ENCODE peak calls at places on chromosomes 12 and 14, in four cellular contexts. One of them, this sample, is unnamed.

GRCh38 chr12:27984275-27984674 is 11.7 kb upstream of the PTHLH start:
- DNase-seq in NB4: no peak
- DNase-seq in MCF 10A: no peak
- DNase-seq in central memory CD4-positive, alpha-beta T cell: no peak
- DNase-seq in this sample: peak

GRCh38 chr14:97848351-97848980 is 1051.3 kb downstream of the VRK1 start:
- DNase-seq in MCF 10A: no peak
- DNase-seq in NB4: no peak
- DNase-seq in central memory CD4-positive, alpha-beta T cell: no peak
- DNase-seq in this sample: no peak

GRCh38 chr14:45145214-45145613 is 9.5 kb downstream of the FANCM start:
- DNase-seq in NB4: no peak
- DNase-seq in MCF 10A: no peak
- DNase-seq in central memory CD4-positive, alpha-beta T cell: no peak
- DNase-seq in this sample: no peak

GRCh38 chr12:1611775-1612174 is 17.3 kb upstream of the WNT5B start:
- DNase-seq in MCF 10A: no peak
- DNase-seq in NB4: peak
- DNase-seq in central memory CD4-positive, alpha-beta T cell: no peak
- DNase-seq in this sample: peak

GRCh38 chr12:49014547-49014946 is 4.0 kb downstream of the PRKAG1 start:
- DNase-seq in NB4: no peak
- DNase-seq in MCF 10A: peak
- DNase-seq in central memory CD4-positive, alpha-beta T cell: no peak
- DNase-seq in this sample: no peak

GRCh38 chr14:77014004-77014604 is 14.4 kb downstream of the IRF2BPL start:
- DNase-seq in NB4: no peak
- DNase-seq in MCF 10A: no peak
- DNase-seq in central memory CD4-positive, alpha-beta T cell: no peak
- DNase-seq in this sample: peak

GRCh38 chr14:32694795-32695449 is 243.8 kb upstream of the NPAS3 start:
- DNase-seq in central memory CD4-positive, alpha-beta T cell: no peak
- DNase-seq in NB4: no peak
- DNase-seq in MCF 10A: no peak
- DNase-seq in this sample: no peak

GRCh38 chr14:93980464-93981201 is 4.3 kb upstream of the ASB2 start:
- DNase-seq in MCF 10A: peak
- DNase-seq in NB4: no peak
- DNase-seq in central memory CD4-positive, alpha-beta T cell: no peak
- DNase-seq in this sample: peak

GRCh38 chr12:68854554-68854953 is 46.6 kb downstream of the MDM2 start:
- DNase-seq in MCF 10A: no peak
- DNase-seq in central memory CD4-positive, alpha-beta T cell: no peak
- DNase-seq in NB4: no peak
- DNase-seq in this sample: no peak

GRCh38 chr14:104186575-104186974 is 48.2 kb downstream of the KIF26A start:
- DNase-seq in NB4: no peak
- DNase-seq in central memory CD4-positive, alpha-beta T cell: no peak
- DNase-seq in MCF 10A: no peak
- DNase-seq in this sample: no peak

GRCh38 chr14:90999299-90999698 is 61.1 kb downstream of the RPS6KA5 start:
- DNase-seq in central memory CD4-positive, alpha-beta T cell: no peak
- DNase-seq in NB4: no peak
- DNase-seq in MCF 10A: no peak
- DNase-seq in this sample: no peak

GRCh38 chr12:19652391-19652790 is 213.1 kb downstream of the AEBP2 start:
- DNase-seq in NB4: no peak
- DNase-seq in central memory CD4-positive, alpha-beta T cell: no peak
- DNase-seq in MCF 10A: no peak
- DNase-seq in this sample: no peak

GRCh38 chr12:47551426-47551851 is 154.4 kb downstream of the RPAP3 start:
- DNase-seq in MCF 10A: no peak
- DNase-seq in central memory CD4-positive, alpha-beta T cell: no peak
- DNase-seq in NB4: no peak
- DNase-seq in this sample: peak

GRCh38 chr12:5165296-5165970 is 121.8 kb downstream of the KCNA5 start:
- DNase-seq in MCF 10A: no peak
- DNase-seq in central memory CD4-positive, alpha-beta T cell: no peak
- DNase-seq in NB4: no peak
- DNase-seq in this sample: peak

GRCh38 chr14:31021576-31021949 is 3.9 kb upstream of the AP4S1 start:
- DNase-seq in MCF 10A: no peak
- DNase-seq in central memory CD4-positive, alpha-beta T cell: no peak
- DNase-seq in NB4: no peak
- DNase-seq in this sample: no peak

GRCh38 chr12:49339464-49339861 is 2.5 kb upstream of the C1QL4 start:
- DNase-seq in central memory CD4-positive, alpha-beta T cell: no peak
- DNase-seq in NB4: no peak
- DNase-seq in MCF 10A: no peak
- DNase-seq in this sample: no peak

GRCh38 chr12:126156806-126157574 is 1091.8 kb downstream of the AACS start:
- DNase-seq in NB4: no peak
- DNase-seq in central memory CD4-positive, alpha-beta T cell: no peak
- DNase-seq in MCF 10A: no peak
- DNase-seq in this sample: peak

GRCh38 chr12:47814539-47815170 is 5.0 kb downstream of the HDAC7 start:
- DNase-seq in NB4: no peak
- DNase-seq in central memory CD4-positive, alpha-beta T cell: no peak
- DNase-seq in MCF 10A: no peak
- DNase-seq in this sample: no peak

GRCh38 chr12:47414511-47414910 is 291.3 kb downstream of the RPAP3 start:
- DNase-seq in NB4: no peak
- DNase-seq in MCF 10A: no peak
- DNase-seq in central memory CD4-positive, alpha-beta T cell: no peak
- DNase-seq in this sample: no peak

GRCh38 chr12:26822051-26822450 is 10.9 kb downstream of the ITPR2 start:
- DNase-seq in central memory CD4-positive, alpha-beta T cell: no peak
- DNase-seq in NB4: no peak
- DNase-seq in MCF 10A: no peak
- DNase-seq in this sample: no peak

GRCh38 chr12:65647074-65647473 is 177.2 kb upstream of the HMGA2 start:
- DNase-seq in MCF 10A: no peak
- DNase-seq in NB4: no peak
- DNase-seq in central memory CD4-positive, alpha-beta T cell: no peak
- DNase-seq in this sample: no peak

GRCh38 chr12:43444940-43445564 is 107.0 kb downstream of the ADAMTS20 start:
- DNase-seq in NB4: peak
- DNase-seq in MCF 10A: peak
- DNase-seq in central memory CD4-positive, alpha-beta T cell: peak
- DNase-seq in this sample: peak

GRCh38 chr14:56268039-56268438 is 149.8 kb downstream of the PELI2 start:
- DNase-seq in central memory CD4-positive, alpha-beta T cell: no peak
- DNase-seq in MCF 10A: no peak
- DNase-seq in NB4: no peak
- DNase-seq in this sample: no peak

GRCh38 chr12:59403259-59403932 is 192.4 kb upstream of the SLC16A7 start:
- DNase-seq in central memory CD4-positive, alpha-beta T cell: peak
- DNase-seq in NB4: peak
- DNase-seq in MCF 10A: peak
- DNase-seq in this sample: no peak

GRCh38 chr12:2083561-2083960 is 30.8 kb downstream of the CACNA1C start:
- DNase-seq in NB4: no peak
- DNase-seq in central memory CD4-positive, alpha-beta T cell: no peak
- DNase-seq in MCF 10A: no peak
- DNase-seq in this sample: no peak

GRCh38 chr14:32059702-32060101 is 17.4 kb upstream of the ARHGAP5 start:
- DNase-seq in NB4: no peak
- DNase-seq in central memory CD4-positive, alpha-beta T cell: no peak
- DNase-seq in MCF 10A: no peak
- DNase-seq in this sample: no peak

GRCh38 chr12:65937181-65937641 is 112.9 kb downstream of the HMGA2 start:
- DNase-seq in MCF 10A: no peak
- DNase-seq in central memory CD4-positive, alpha-beta T cell: no peak
- DNase-seq in NB4: no peak
- DNase-seq in this sample: no peak

GRCh38 chr12:109487181-109488050 is 10.0 kb downstream of the UBE3B start:
- DNase-seq in central memory CD4-positive, alpha-beta T cell: no peak
- DNase-seq in MCF 10A: no peak
- DNase-seq in NB4: no peak
- DNase-seq in this sample: no peak

GRCh38 chr12:121461048-121461447 is 61.1 kb downstream of the RNF34 start:
- DNase-seq in central memory CD4-positive, alpha-beta T cell: no peak
- DNase-seq in NB4: no peak
- DNase-seq in MCF 10A: no peak
- DNase-seq in this sample: no peak

GRCh38 chr12:107594995-107595394 is 90.6 kb upstream of the PWP1 start:
- DNase-seq in NB4: no peak
- DNase-seq in central memory CD4-positive, alpha-beta T cell: no peak
- DNase-seq in MCF 10A: peak
- DNase-seq in this sample: peak

GRCh38 chr12:109880049-109880931 is at the start of gene GLTP:
- DNase-seq in central memory CD4-positive, alpha-beta T cell: peak
- DNase-seq in NB4: peak
- DNase-seq in MCF 10A: peak
- DNase-seq in this sample: peak

GRCh38 chr12:18074001-18074400 is 16.0 kb downstream of the RERGL start:
- DNase-seq in central memory CD4-positive, alpha-beta T cell: no peak
- DNase-seq in NB4: no peak
- DNase-seq in MCF 10A: no peak
- DNase-seq in this sample: no peak

GRCh38 chr12:56158926-56159461 is 835 bp downstream of the MYL6 start:
- DNase-seq in central memory CD4-positive, alpha-beta T cell: no peak
- DNase-seq in MCF 10A: peak
- DNase-seq in NB4: peak
- DNase-seq in this sample: peak